ENCODE peak calls at places on chromosome 11, in eight cellular contexts. R is activated T-cell treated with anti-CD3 and anti-CD28 coated beads for 1 hour; N is GM23338; D is HuH-7.5; E is immature natural killer cell; S is foreskin fibroblast; V is amniotic stem cell; B is stimulated activated CD4-positive, alpha-beta T cell treated with anti-CD3 and anti-CD28 coated beads, TNF-alpha, amount 100 ng/mL, for 24 hours. Y is an unnamed sample.

GRCh38 chr11:88231894-88232482 is 56.7 kb upstream of the RAB38 start:
- DNase-seq in V (no peak), S (peak), R (no peak), N (peak), E (peak), D (peak), B (peak), Y (peak)

GRCh38 chr11:69598147-69598546 is 42.8 kb upstream of the CCND1 start:
- DNase-seq in B (no peak), N (peak), D (no peak), E (no peak), R (no peak), V (no peak), S (no peak), Y (no peak)

GRCh38 chr11:61733120-61733978 is 19.1 kb upstream of the MYRF start:
- DNase-seq in R (peak), V (peak), N (peak), S (peak), E (peak), B (peak), D (peak), Y (peak)

GRCh38 chr11:86240164-86240563 is 4.4 kb upstream of the EED start:
- DNase-seq in R (no peak), E (no peak), S (no peak), B (no peak), D (no peak), N (no peak), V (no peak), Y (no peak)

GRCh38 chr11:60950933-60951610 is 904 bp downstream of the SLC15A3 start:
- DNase-seq in E (peak), V (no peak), D (no peak), R (no peak), B (no peak), N (peak), S (no peak), Y (no peak)

GRCh38 chr11:122491486-122491885 is 164.0 kb upstream of the UBASH3B start:
- DNase-seq in S (peak), E (no peak), N (no peak), R (no peak), V (no peak), D (no peak), B (no peak), Y (no peak)

GRCh38 chr11:130947058-130947457 is 30.8 kb upstream of the SNX19 start:
- DNase-seq in V (no peak), R (no peak), D (no peak), E (no peak), B (no peak), N (no peak), S (no peak), Y (no peak)

GRCh38 chr11:31233425-31233824 is 136.1 kb downstream of the DCDC1 start:
- DNase-seq in V (no peak), N (peak), E (no peak), D (no peak), B (no peak), R (no peak), S (no peak), Y (no peak)

GRCh38 chr11:132307309-132308020 is 937.0 kb downstream of the NTM start:
- DNase-seq in V (no peak), B (no peak), R (no peak), S (no peak), E (no peak), N (no peak), D (no peak), Y (no peak)

GRCh38 chr11:14114269-14114668 is 151.7 kb downstream of the SPON1 start:
- DNase-seq in R (no peak), N (no peak), D (no peak), E (no peak), B (no peak), V (no peak), S (no peak), Y (no peak)

Y was measured in activated CD4-positive, alpha-beta T cell treated with anti-CD3 and anti-CD28 coated beads for 24 hours.